ENCODE peak calls at places on chromosomes 4 and X, in eight cellular contexts. One of them, this sample, is unnamed.

GRCh38 chr4:138891610-138892009 is 124.0 kb upstream of the NOCT start:
- DNase-seq in activated gamma-delta T cell treated with Interleukin-2 at 50 U/mL for 16 hours: no peak
- DNase-seq in GM10248: no peak
- DNase-seq in left ventricle myocardium inferior: no peak
- DNase-seq in OCI-LY7: no peak
- DNase-seq in nucleus accumbens: no peak
- DNase-seq in cardiac fibroblast: no peak
- DNase-seq in T1000: no peak
- DNase-seq in this sample: no peak

GRCh38 chr4:109574443-109574850 is 14.4 kb downstream of the MCUB start:
- DNase-seq in activated gamma-delta T cell treated with Interleukin-2 at 50 U/mL for 16 hours: no peak
- DNase-seq in GM10248: no peak
- DNase-seq in left ventricle myocardium inferior: no peak
- DNase-seq in OCI-LY7: peak
- DNase-seq in nucleus accumbens: no peak
- DNase-seq in cardiac fibroblast: peak
- DNase-seq in T1000: no peak
- DNase-seq in this sample: no peak

GRCh38 chrX:50698944-50699343 is 115.0 kb downstream of the SHROOM4 start:
- DNase-seq in activated gamma-delta T cell treated with Interleukin-2 at 50 U/mL for 16 hours: no peak
- DNase-seq in GM10248: no peak
- DNase-seq in left ventricle myocardium inferior: no peak
- DNase-seq in OCI-LY7: no peak
- DNase-seq in nucleus accumbens: no peak
- DNase-seq in cardiac fibroblast: no peak
- DNase-seq in T1000: no peak
- DNase-seq in this sample: no peak

GRCh38 chrX:153049093-153049492 is 7.2 kb upstream of the PNMA3 start:
- DNase-seq in activated gamma-delta T cell treated with Interleukin-2 at 50 U/mL for 16 hours: no peak
- DNase-seq in GM10248: no peak
- DNase-seq in left ventricle myocardium inferior: no peak
- DNase-seq in OCI-LY7: no peak
- DNase-seq in nucleus accumbens: no peak
- DNase-seq in cardiac fibroblast: no peak
- DNase-seq in T1000: no peak
- DNase-seq in this sample: no peak

GRCh38 chr4:73713650-73714049 is 26.7 kb upstream of the CXCL8 start:
- DNase-seq in activated gamma-delta T cell treated with Interleukin-2 at 50 U/mL for 16 hours: no peak
- DNase-seq in GM10248: no peak
- DNase-seq in left ventricle myocardium inferior: no peak
- DNase-seq in OCI-LY7: no peak
- DNase-seq in nucleus accumbens: no peak
- DNase-seq in cardiac fibroblast: no peak
- DNase-seq in T1000: no peak
- DNase-seq in this sample: no peak

GRCh38 chr4:1332686-1333085 is 14.3 kb upstream of the UVSSA start:
- DNase-seq in activated gamma-delta T cell treated with Interleukin-2 at 50 U/mL for 16 hours: no peak
- DNase-seq in GM10248: no peak
- DNase-seq in left ventricle myocardium inferior: no peak
- DNase-seq in OCI-LY7: no peak
- DNase-seq in nucleus accumbens: no peak
- DNase-seq in cardiac fibroblast: no peak
- DNase-seq in T1000: no peak
- DNase-seq in this sample: no peak

GRCh38 chr4:16626945-16627344 is 271.5 kb downstream of the LDB2 start:
- DNase-seq in activated gamma-delta T cell treated with Interleukin-2 at 50 U/mL for 16 hours: no peak
- DNase-seq in GM10248: no peak
- DNase-seq in left ventricle myocardium inferior: no peak
- DNase-seq in OCI-LY7: no peak
- DNase-seq in nucleus accumbens: no peak
- DNase-seq in cardiac fibroblast: peak
- DNase-seq in T1000: peak
- DNase-seq in this sample: no peak

GRCh38 chrX:69189972-69190371 is 24.7 kb upstream of the PJA1 start:
- DNase-seq in activated gamma-delta T cell treated with Interleukin-2 at 50 U/mL for 16 hours: no peak
- DNase-seq in GM10248: no peak
- DNase-seq in left ventricle myocardium inferior: peak
- DNase-seq in OCI-LY7: no peak
- DNase-seq in nucleus accumbens: peak
- DNase-seq in cardiac fibroblast: peak
- DNase-seq in T1000: no peak
- DNase-seq in this sample: no peak

GRCh38 chr4:190015538-190016368 is 11.3 kb downstream of the FRG2 start:
- DNase-seq in activated gamma-delta T cell treated with Interleukin-2 at 50 U/mL for 16 hours: no peak
- DNase-seq in GM10248: no peak
- DNase-seq in left ventricle myocardium inferior: no peak
- DNase-seq in OCI-LY7: no peak
- DNase-seq in nucleus accumbens: no peak
- DNase-seq in cardiac fibroblast: no peak
- DNase-seq in T1000: no peak
- DNase-seq in this sample: no peak

GRCh38 chrX:130700629-130701028 is 202.4 kb downstream of the ENOX2 start:
- DNase-seq in activated gamma-delta T cell treated with Interleukin-2 at 50 U/mL for 16 hours: no peak
- DNase-seq in GM10248: no peak
- DNase-seq in left ventricle myocardium inferior: no peak
- DNase-seq in OCI-LY7: no peak
- DNase-seq in nucleus accumbens: no peak
- DNase-seq in cardiac fibroblast: no peak
- DNase-seq in T1000: no peak
- DNase-seq in this sample: no peak

GRCh38 chr4:138035781-138036258 is 206.3 kb downstream of the SLC7A11 start:
- DNase-seq in activated gamma-delta T cell treated with Interleukin-2 at 50 U/mL for 16 hours: no peak
- DNase-seq in GM10248: peak
- DNase-seq in left ventricle myocardium inferior: no peak
- DNase-seq in OCI-LY7: peak
- DNase-seq in nucleus accumbens: no peak
- DNase-seq in cardiac fibroblast: peak
- DNase-seq in T1000: peak
- DNase-seq in this sample: no peak

GRCh38 chrX:112867570-112867969 is 26.9 kb upstream of the AMOT start:
- DNase-seq in activated gamma-delta T cell treated with Interleukin-2 at 50 U/mL for 16 hours: no peak
- DNase-seq in GM10248: no peak
- DNase-seq in left ventricle myocardium inferior: no peak
- DNase-seq in OCI-LY7: peak
- DNase-seq in nucleus accumbens: no peak
- DNase-seq in cardiac fibroblast: no peak
- DNase-seq in T1000: no peak
- DNase-seq in this sample: no peak

GRCh38 chrX:19555683-19556082 is 40.4 kb upstream of the MAP3K15 start:
- DNase-seq in activated gamma-delta T cell treated with Interleukin-2 at 50 U/mL for 16 hours: no peak
- DNase-seq in GM10248: no peak
- DNase-seq in left ventricle myocardium inferior: no peak
- DNase-seq in OCI-LY7: no peak
- DNase-seq in nucleus accumbens: no peak
- DNase-seq in cardiac fibroblast: no peak
- DNase-seq in T1000: no peak
- DNase-seq in this sample: no peak

GRCh38 chr4:76896731-76897521 is 1.0 kb downstream of the SOWAHB start:
- DNase-seq in activated gamma-delta T cell treated with Interleukin-2 at 50 U/mL for 16 hours: peak
- DNase-seq in GM10248: peak
- DNase-seq in left ventricle myocardium inferior: peak
- DNase-seq in OCI-LY7: no peak
- DNase-seq in nucleus accumbens: no peak
- DNase-seq in cardiac fibroblast: peak
- DNase-seq in T1000: no peak
- DNase-seq in this sample: peak

GRCh38 chr4:104870495-104871228 is 276.0 kb upstream of the TET2 start:
- DNase-seq in activated gamma-delta T cell treated with Interleukin-2 at 50 U/mL for 16 hours: no peak
- DNase-seq in GM10248: no peak
- DNase-seq in left ventricle myocardium inferior: no peak
- DNase-seq in OCI-LY7: no peak
- DNase-seq in nucleus accumbens: no peak
- DNase-seq in cardiac fibroblast: no peak
- DNase-seq in T1000: no peak
- DNase-seq in this sample: no peak

GRCh38 chrX:46461653-46462191 is 83.5 kb downstream of the ZNF674 start:
- DNase-seq in activated gamma-delta T cell treated with Interleukin-2 at 50 U/mL for 16 hours: no peak
- DNase-seq in GM10248: no peak
- DNase-seq in left ventricle myocardium inferior: no peak
- DNase-seq in OCI-LY7: peak
- DNase-seq in nucleus accumbens: no peak
- DNase-seq in cardiac fibroblast: no peak
- DNase-seq in T1000: no peak
- DNase-seq in this sample: no peak

GRCh38 chr4:133800966-133801365 is 400.6 kb downstream of the PABPC4L start:
- DNase-seq in activated gamma-delta T cell treated with Interleukin-2 at 50 U/mL for 16 hours: no peak
- DNase-seq in GM10248: no peak
- DNase-seq in left ventricle myocardium inferior: no peak
- DNase-seq in OCI-LY7: no peak
- DNase-seq in nucleus accumbens: no peak
- DNase-seq in cardiac fibroblast: no peak
- DNase-seq in T1000: no peak
- DNase-seq in this sample: no peak

GRCh38 chr4:149409186-149410056 is 406.2 kb downstream of the IQCM start:
- DNase-seq in activated gamma-delta T cell treated with Interleukin-2 at 50 U/mL for 16 hours: no peak
- DNase-seq in GM10248: no peak
- DNase-seq in left ventricle myocardium inferior: peak
- DNase-seq in OCI-LY7: no peak
- DNase-seq in nucleus accumbens: no peak
- DNase-seq in cardiac fibroblast: peak
- DNase-seq in T1000: peak
- DNase-seq in this sample: no peak

GRCh38 chr4:56686537-56687231 is 5.6 kb upstream of the HOPX start:
- DNase-seq in activated gamma-delta T cell treated with Interleukin-2 at 50 U/mL for 16 hours: no peak
- DNase-seq in GM10248: no peak
- DNase-seq in left ventricle myocardium inferior: no peak
- DNase-seq in OCI-LY7: no peak
- DNase-seq in nucleus accumbens: no peak
- DNase-seq in cardiac fibroblast: no peak
- DNase-seq in T1000: no peak
- DNase-seq in this sample: no peak

GRCh38 chr4:123452585-123452984 is 56.0 kb downstream of the SPRY1 start:
- DNase-seq in activated gamma-delta T cell treated with Interleukin-2 at 50 U/mL for 16 hours: no peak
- DNase-seq in GM10248: no peak
- DNase-seq in left ventricle myocardium inferior: no peak
- DNase-seq in OCI-LY7: peak
- DNase-seq in nucleus accumbens: peak
- DNase-seq in cardiac fibroblast: peak
- DNase-seq in T1000: no peak
- DNase-seq in this sample: no peak

GRCh38 chrX:39758791-39759525 is 338.8 kb downstream of the BCOR start:
- DNase-seq in activated gamma-delta T cell treated with Interleukin-2 at 50 U/mL for 16 hours: no peak
- DNase-seq in GM10248: no peak
- DNase-seq in left ventricle myocardium inferior: peak
- DNase-seq in OCI-LY7: no peak
- DNase-seq in nucleus accumbens: no peak
- DNase-seq in cardiac fibroblast: no peak
- DNase-seq in T1000: no peak
- DNase-seq in this sample: no peak

GRCh38 chr4:165874072-165874798 is 1.2 kb downstream of the TLL1 start:
- DNase-seq in activated gamma-delta T cell treated with Interleukin-2 at 50 U/mL for 16 hours: no peak
- DNase-seq in GM10248: peak
- DNase-seq in left ventricle myocardium inferior: peak
- DNase-seq in OCI-LY7: no peak
- DNase-seq in nucleus accumbens: peak
- DNase-seq in cardiac fibroblast: peak
- DNase-seq in T1000: no peak
- DNase-seq in this sample: no peak

GRCh38 chrX:21479695-21480280 is 105.6 kb downstream of the CNKSR2 start:
- DNase-seq in activated gamma-delta T cell treated with Interleukin-2 at 50 U/mL for 16 hours: no peak
- DNase-seq in GM10248: peak
- DNase-seq in left ventricle myocardium inferior: no peak
- DNase-seq in OCI-LY7: peak
- DNase-seq in nucleus accumbens: no peak
- DNase-seq in cardiac fibroblast: peak
- DNase-seq in T1000: no peak
- DNase-seq in this sample: no peak

GRCh38 chrX:155768036-155768769 is 112.9 kb upstream of the VAMP7 start:
- DNase-seq in activated gamma-delta T cell treated with Interleukin-2 at 50 U/mL for 16 hours: no peak
- DNase-seq in GM10248: no peak
- DNase-seq in left ventricle myocardium inferior: no peak
- DNase-seq in OCI-LY7: no peak
- DNase-seq in nucleus accumbens: no peak
- DNase-seq in cardiac fibroblast: peak
- DNase-seq in T1000: no peak
- DNase-seq in this sample: no peak